ENCODE peak calls at places on chromosomes 2 and 18, in seven cellular contexts. W, M, B, V, Y, R and U are unnamed samples.

GRCh38 chr2:196336715-196337617 is 165.6 kb upstream of the STK17B start:
- DNase-seq in R (no peak), Y (no peak), V (peak; percentile 43), B (peak; percentile 56), W (no peak), M (peak; percentile 70), U (no peak)

GRCh38 chr2:101796825-101797600 is 99.5 kb downstream of the MAP4K4 start:
- DNase-seq in B (no peak), Y (no peak), W (no peak), V (no peak), R (no peak), M (no peak), U (no peak)

GRCh38 chr18:657998-658946 is 819 bp downstream of the TYMS start:
- DNase-seq in R (peak; percentile 82), Y (peak; percentile 94), B (peak; percentile 92), W (peak; percentile 73), V (peak; percentile 95), M (peak; percentile 85), U (no peak)

GRCh38 chr18:3689091-3689490 is 239.1 kb downstream of the TGIF1 start:
- DNase-seq in W (no peak), R (no peak), M (no peak), B (no peak), V (no peak), Y (no peak), U (no peak)

GRCh38 chr2:184067502-184067901 is 530.8 kb upstream of the ZNF804A start:
- DNase-seq in B (no peak), W (no peak), R (no peak), M (no peak), V (no peak), Y (no peak), U (no peak)

GRCh38 chr2:8549942-8550341 is 131.9 kb upstream of the ID2 start:
- DNase-seq in B (no peak), Y (no peak), W (no peak), R (no peak), V (no peak), M (no peak), U (no peak)

GRCh38 chr2:217000406-217000805 is 140.5 kb upstream of the TNP1 start:
- DNase-seq in M (no peak), B (no peak), R (no peak), V (no peak), W (no peak), Y (no peak), U (no peak)

GRCh38 chr2:190468814-190469569 is 60.8 kb downstream of the MFSD6 start:
- DNase-seq in R (peak; percentile 35), Y (peak; percentile 73), M (peak; percentile 99), V (peak; percentile 95), B (peak; percentile 89), W (peak; percentile 78), U (peak; percentile 94)

GRCh38 chr18:3873698-3874495 is 423.9 kb downstream of the TGIF1 start:
- DNase-seq in Y (no peak), W (no peak), V (no peak), B (no peak), R (no peak), M (peak; percentile 40), U (no peak)

GRCh38 chr2:10412380-10412779 is 35.7 kb downstream of the ODC1 start:
- DNase-seq in B (peak; percentile 51), W (no peak), Y (no peak), V (peak; percentile 46), M (peak; percentile 28), R (no peak), U (no peak)

GRCh38 chr2:178069551-178069950 is 3.0 kb downstream of the PDE11A start:
- DNase-seq in B (no peak), Y (no peak), W (no peak), M (no peak), V (no peak), R (no peak), U (no peak)

GRCh38 chr2:13109516-13109915 is 392.8 kb downstream of the TRIB2 start:
- DNase-seq in Y (no peak), B (no peak), V (no peak), M (no peak), R (no peak), W (no peak), U (no peak)

GRCh38 chr2:192381082-192381481 is 186.3 kb upstream of the TMEFF2 start:
- DNase-seq in Y (no peak), B (no peak), W (no peak), R (no peak), M (no peak), V (no peak), U (no peak)

GRCh38 chr2:85914916-85915315 is 26.1 kb upstream of the ST3GAL5 start:
- DNase-seq in R (no peak), V (no peak), Y (no peak), M (no peak), B (no peak), W (no peak), U (no peak)

GRCh38 chr2:178513876-178514275 is 33.6 kb downstream of the PLEKHA3 start:
- DNase-seq in M (peak; percentile 16), W (no peak), B (no peak), Y (no peak), R (no peak), V (no peak), U (no peak)

GRCh38 chr18:32469691-32470131 is 971 bp downstream of the GAREM1 start:
- DNase-seq in V (peak; percentile 44), W (no peak), Y (no peak), R (no peak), M (peak; percentile 39), B (peak; percentile 52), U (no peak)

DNA sequence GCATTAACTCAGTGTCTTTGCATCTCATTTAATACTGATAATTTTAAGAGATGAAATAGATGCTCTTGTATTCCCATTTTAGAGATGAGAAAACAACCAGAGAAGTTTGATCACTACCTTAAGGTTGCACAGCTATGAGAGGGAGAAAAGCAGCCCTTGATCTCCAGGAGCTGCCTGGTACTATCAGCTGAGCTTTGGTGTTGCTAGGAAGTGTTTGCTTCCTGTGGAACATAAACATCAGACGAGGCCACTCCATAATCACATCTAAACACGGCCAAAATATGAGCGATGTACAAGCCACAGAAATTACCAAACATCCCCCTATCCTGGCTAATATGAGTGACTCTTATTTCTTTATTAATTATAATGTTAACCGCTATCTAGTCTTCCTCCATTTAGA is 620 bp upstream of the WDFY1 start:
- DNase-seq in V (no peak), W (no peak), B (no peak), M (no peak), R (no peak), Y (no peak), U (no peak)
- H3K4me3 ChIP-seq in V (no peak overlapping the region), W (no peak overlapping the region), B (peak overlapping the region; percentile 96), M (no peak overlapping the region), R (peak overlapping the region; percentile 75), Y (no peak overlapping the region), U (no peak overlapping the region)

GRCh38 chr2:45006942-45007287 is 2.3 kb downstream of the SIX2 start:
- DNase-seq in W (no peak), R (no peak), V (no peak), M (no peak), Y (no peak), B (no peak), U (no peak)

GRCh38 chr2:45005261-45006002 is 3.8 kb downstream of the SIX2 start:
- DNase-seq in M (no peak), Y (no peak), B (no peak), R (no peak), W (no peak), V (no peak), U (no peak)

GRCh38 chr2:45004569-45005181 is 4.6 kb downstream of the SIX2 start:
- DNase-seq in Y (no peak), R (no peak), M (no peak), W (no peak), B (no peak), V (no peak), U (no peak)

GRCh38 chr2:45007356-45007755 is 1.9 kb downstream of the SIX2 start:
- DNase-seq in V (no peak), R (no peak), B (no peak), Y (no peak), M (no peak), W (no peak), U (no peak)

DNA sequence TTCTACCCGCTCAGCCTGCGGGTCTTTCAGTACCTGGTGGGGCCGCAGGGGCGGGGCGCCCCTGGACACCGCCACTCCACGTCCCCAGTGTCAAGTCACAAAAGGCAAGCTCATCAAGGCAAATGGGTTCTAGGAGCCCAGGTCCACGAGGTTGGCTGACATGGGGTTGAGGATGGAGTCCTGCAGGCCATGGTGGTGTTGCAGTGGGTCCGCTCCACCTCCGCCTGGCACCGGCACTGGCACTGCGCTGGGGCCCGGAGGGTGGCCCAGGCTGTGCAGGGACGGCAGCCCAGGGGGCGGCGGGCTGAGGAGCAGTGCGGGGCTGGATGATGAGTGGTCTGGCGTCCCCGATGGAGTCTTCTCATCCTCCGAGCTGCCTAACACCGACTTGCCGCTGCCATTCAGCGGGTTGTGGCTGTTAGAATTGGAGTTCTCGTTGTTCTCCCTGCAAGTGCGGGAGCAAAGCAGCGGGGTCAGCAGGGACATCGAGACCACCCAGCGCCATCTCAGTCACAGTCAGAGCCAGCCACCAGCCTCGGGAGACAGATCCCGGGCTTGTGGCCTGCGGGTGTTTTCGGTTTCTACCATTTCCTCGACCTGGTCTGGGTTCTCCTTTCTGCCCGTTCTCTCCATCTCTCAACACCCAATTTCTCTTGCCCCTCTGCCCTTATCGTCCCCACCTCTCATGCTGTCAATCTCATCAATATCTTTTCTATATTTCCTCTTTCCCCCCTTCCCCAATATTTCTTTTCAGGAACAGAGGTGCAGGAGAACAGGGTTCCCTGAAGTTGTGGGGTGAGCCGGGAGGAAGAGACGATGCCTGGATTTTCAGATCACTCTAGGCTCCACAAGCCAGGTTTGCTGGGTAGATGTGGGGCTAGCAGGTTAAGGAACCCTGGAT is 3.0 kb downstream of the SIX2 start:
- DNase-seq in W (no peak), R (no peak), B (no peak), Y (no peak), V (no peak), M (no peak), U (no peak)
- H3K4me3 ChIP-seq in W (no peak overlapping the region), R (no peak overlapping the region), B (no peak overlapping the region), Y (no peak overlapping the region), V (no peak overlapping the region), M (no peak overlapping the region), U (no peak overlapping the region)

GRCh38 chr2:80303006-80303741 is 1.4 kb downstream of the LRRTM1 start:
- DNase-seq in B (peak; percentile 22), Y (no peak), V (no peak), M (no peak), R (no peak), W (no peak), U (no peak)
- H3K4me3 ChIP-seq in B (peak overlapping the region; percentile 82), Y (no peak overlapping the region), V (no peak overlapping the region), M (no peak overlapping the region), R (no peak overlapping the region), W (peak overlapping the region; percentile 48), U (no peak overlapping the region)

DNA sequence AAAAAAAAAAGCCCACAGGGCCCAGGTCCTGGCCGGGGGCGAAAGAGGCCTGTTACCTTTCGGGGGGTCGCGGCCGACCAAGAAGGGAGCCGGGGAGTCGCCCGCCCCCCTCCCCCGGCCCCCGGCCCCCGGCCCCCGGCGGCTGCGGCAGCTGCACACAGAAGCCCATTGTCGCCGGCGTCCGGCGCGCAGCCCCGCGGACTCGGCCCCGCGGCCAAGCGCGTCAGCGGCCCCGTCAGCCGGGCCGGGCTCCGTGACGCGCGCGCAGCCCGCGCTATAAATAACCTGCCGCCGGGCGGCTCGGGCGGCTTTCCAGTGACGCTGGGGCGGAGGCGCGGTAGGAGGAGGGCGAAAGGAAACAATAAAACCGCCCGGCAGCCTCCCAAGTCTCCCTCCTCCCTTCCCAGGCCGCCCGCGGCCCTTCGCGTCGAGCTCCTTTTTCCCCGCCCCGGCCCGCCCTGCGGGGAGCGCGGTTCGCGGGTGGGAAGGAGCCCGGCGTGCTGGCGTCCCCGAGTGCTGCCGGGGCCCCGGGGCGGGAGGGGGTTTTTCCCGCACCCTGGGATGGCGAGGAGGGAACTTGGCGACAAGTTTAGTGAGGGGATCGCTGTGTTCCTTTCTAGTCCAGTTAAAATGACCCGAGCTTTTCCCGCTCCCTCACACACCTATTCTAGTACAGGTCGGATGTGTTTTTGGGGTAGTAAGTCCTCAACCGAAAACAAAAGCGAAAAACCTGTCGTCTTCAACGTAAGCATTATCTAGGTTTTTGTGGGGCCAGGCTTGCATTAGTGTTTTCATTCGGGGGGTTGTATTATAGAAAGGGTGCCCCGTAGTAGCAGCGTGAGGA is 10.0 kb upstream of the NR4A2 start:
- DNase-seq in M (peak; percentile 95), Y (peak; percentile 97), W (peak; percentile 95), R (peak; percentile 84), B (peak; percentile 96), V (peak; percentile 94), U (no peak)
- H3K4me3 ChIP-seq in M (peak overlapping the region; percentile 80), Y (peak overlapping the region; percentile 79), W (peak overlapping the region; percentile 91), R (peak overlapping the region; percentile 77), B (peak overlapping the region; percentile 88), V (peak overlapping the region; percentile 88), U (peak overlapping the region; percentile 81)